ENCODE peak calls at places on chromosomes 6 and 20, in eight cellular contexts. E, S, K, C, X, T, B and P are unnamed samples.

GRCh38 chr6:71419954-71420692 is 131.5 kb downstream of the OGFRL1 start:
- DNase-seq in E (no peak), S (no peak), K (peak), C (no peak), X (no peak), T (no peak), B (peak), P (peak)

GRCh38 chr6:4271761-4272505 is 136.6 kb upstream of the ECI2 start:
- DNase-seq in E (no peak), S (no peak), K (no peak), C (no peak), X (no peak), T (no peak), B (no peak), P (no peak)

GRCh38 chr20:62182469-62183425 is at the start of gene MTG2:
- DNase-seq in E (peak), S (peak), K (peak), C (peak), X (peak), T (peak), B (peak), P (peak)

GRCh38 chr6:149563203-149563927 is 2.8 kb upstream of the GINM1 start:
- DNase-seq in E (no peak), S (no peak), K (no peak), C (no peak), X (peak), T (peak), B (no peak), P (no peak)

GRCh38 chr20:21396921-21397340 is 395 bp downstream of the NKX2-4 start:
- DNase-seq in E (no peak), S (no peak), K (no peak), C (no peak), X (no peak), T (no peak), B (no peak), P (peak)

GRCh38 chr6:39347906-39348585 is 25.5 kb upstream of the KCNK16 start:
- DNase-seq in E (peak), S (peak), K (peak), C (no peak), X (peak), T (peak), B (peak), P (peak)

GRCh38 chr6:104118274-104118673 is 741.4 kb downstream of the HACE1 start:
- DNase-seq in E (peak), S (no peak), K (no peak), C (peak), X (no peak), T (no peak), B (no peak), P (no peak)

GRCh38 chr6:88165877-88166492 is at the start of gene CNR1:
- DNase-seq in E (peak), S (peak), K (peak), C (no peak), X (no peak), T (no peak), B (peak), P (no peak)

GRCh38 chr6:39225946-39226437 is 3.3 kb downstream of the KCNK5 start:
- DNase-seq in E (no peak), S (no peak), K (no peak), C (no peak), X (no peak), T (no peak), B (no peak), P (no peak)

GRCh38 chr6:43923376-43924221 is 153.6 kb downstream of the VEGFA start:
- DNase-seq in E (no peak), S (no peak), K (no peak), C (peak), X (peak), T (no peak), B (no peak), P (no peak)

GRCh38 chr20:4932061-4932460 is 69.2 kb downstream of the SLC23A2 start:
- DNase-seq in E (no peak), S (no peak), K (no peak), C (no peak), X (no peak), T (no peak), B (no peak), P (no peak)

GRCh38 chr6:113015249-113015648 is 668.1 kb downstream of the RFPL4B start:
- DNase-seq in E (no peak), S (no peak), K (no peak), C (no peak), X (no peak), T (peak), B (no peak), P (no peak)

GRCh38 chr6:85418059-85418458 is 31.8 kb upstream of the NT5E start:
- DNase-seq in E (no peak), S (no peak), K (no peak), C (no peak), X (peak), T (no peak), B (no peak), P (no peak)

GRCh38 chr6:148203970-148204369 is 138.7 kb upstream of the SASH1 start:
- DNase-seq in E (no peak), S (no peak), K (no peak), C (no peak), X (peak), T (peak), B (no peak), P (no peak)

GRCh38 chr20:25222461-25223178 is 25.3 kb upstream of the PYGB start:
- DNase-seq in E (peak), S (no peak), K (no peak), C (no peak), X (no peak), T (no peak), B (peak), P (no peak)

GRCh38 chr6:75611011-75611701 is 9.5 kb downstream of the SENP6 start:
- DNase-seq in E (no peak), S (no peak), K (no peak), C (no peak), X (no peak), T (no peak), B (no peak), P (no peak)

GRCh38 chr6:144013486-144013909 is 5.4 kb upstream of the PLAGL1 start:
- DNase-seq in E (peak), S (peak), K (peak), C (no peak), X (peak), T (peak), B (peak), P (peak)

GRCh38 chr6:69816017-69816416 is 19.2 kb upstream of the LMBRD1 start:
- DNase-seq in E (no peak), S (no peak), K (no peak), C (no peak), X (no peak), T (no peak), B (no peak), P (no peak)

GRCh38 chr6:135990437-135990836 is 138.9 kb downstream of the PDE7B start:
- DNase-seq in E (no peak), S (no peak), K (no peak), C (no peak), X (no peak), T (no peak), B (no peak), P (no peak)

GRCh38 chr20:5745416-5745968 is 4.7 kb upstream of the SHLD1 start:
- DNase-seq in E (no peak), S (no peak), K (no peak), C (no peak), X (no peak), T (no peak), B (no peak), P (no peak)

GRCh38 chr20:21808863-21809664 is 103.6 kb downstream of the PAX1 start:
- DNase-seq in E (peak), S (no peak), K (peak), C (no peak), X (no peak), T (no peak), B (no peak), P (peak)

GRCh38 chr6:128807577-128807976 is 75.4 kb upstream of the LAMA2 start:
- DNase-seq in E (no peak), S (no peak), K (no peak), C (no peak), X (peak), T (peak), B (no peak), P (peak)

GRCh38 chr20:44187763-44188709 is 1.0 kb upstream of the JPH2 start:
- DNase-seq in E (no peak), S (no peak), K (peak), C (no peak), X (peak), T (no peak), B (peak), P (no peak)

GRCh38 chr6:105994522-105995402 is 91.4 kb upstream of the PRDM1 start:
- DNase-seq in E (peak), S (no peak), K (peak), C (peak), X (peak), T (no peak), B (peak), P (peak)

GRCh38 chr20:20003088-20003954 is 13.8 kb upstream of the NAA20 start:
- DNase-seq in E (no peak), S (no peak), K (no peak), C (no peak), X (no peak), T (no peak), B (peak), P (no peak)

GRCh38 chr20:38201356-38201755 is 36.3 kb upstream of the TGM2 start:
- DNase-seq in E (peak), S (no peak), K (peak), C (peak), X (peak), T (peak), B (no peak), P (peak)

GRCh38 chr20:36275011-36275410 is 31.1 kb upstream of the DLGAP4 start:
- DNase-seq in E (no peak), S (no peak), K (peak), C (no peak), X (no peak), T (no peak), B (no peak), P (no peak)

GRCh38 chr6:45436544-45437440 is 59.1 kb upstream of the SUPT3H start:
- DNase-seq in E (no peak), S (no peak), K (no peak), C (no peak), X (peak), T (no peak), B (no peak), P (no peak)

GRCh38 chr6:50264995-50265571 is 215.4 kb upstream of the DEFB112 start:
- DNase-seq in E (peak), S (no peak), K (no peak), C (no peak), X (peak), T (no peak), B (no peak), P (peak)

GRCh38 chr20:43857932-43858331 is 56.7 kb upstream of the TOX2 start:
- DNase-seq in E (no peak), S (no peak), K (no peak), C (no peak), X (no peak), T (no peak), B (no peak), P (no peak)

GRCh38 chr6:55818482-55818881 is 56.9 kb downstream of the BMP5 start:
- DNase-seq in E (no peak), S (no peak), K (no peak), C (no peak), X (no peak), T (no peak), B (no peak), P (no peak)

GRCh38 chr20:18545566-18545965 is 21.7 kb upstream of the SMIM26 start:
- DNase-seq in E (no peak), S (no peak), K (no peak), C (no peak), X (no peak), T (no peak), B (no peak), P (no peak)

GRCh38 chr6:44593539-44593944 is 206.0 kb downstream of the CDC5L start:
- DNase-seq in E (peak), S (peak), K (no peak), C (no peak), X (peak), T (peak), B (peak), P (peak)